ENCODE peak calls at places on chromosomes 2 and 18, in seven cellular contexts. E, M, I, A, F, G and U are unnamed samples.

GRCh38 chr2:114442545-114442944 is at the start of gene DPP10:
- DNase-seq in E (peak), A (no peak), I (no peak), M (peak), F (no peak), G (no peak), U (no peak)

GRCh38 chr2:118310016-118310877 is 222.0 kb downstream of the INSIG2 start:
- DNase-seq in F (peak), M (peak), G (no peak), E (peak), A (peak), I (no peak), U (peak)

GRCh38 chr18:13537022-13537780 is 189.2 kb downstream of the FAM210A start:
- DNase-seq in F (no peak), G (peak), A (no peak), I (no peak), E (no peak), M (no peak), U (no peak)

GRCh38 chr2:196268538-196269338 is 97.4 kb upstream of the STK17B start:
- DNase-seq in E (peak), M (peak), G (no peak), A (no peak), I (peak), F (no peak), U (peak)

GRCh38 chr18:45449761-45450227 is 165.5 kb upstream of the SLC14A2 start:
- DNase-seq in F (peak), I (no peak), E (no peak), G (peak), M (no peak), A (no peak), U (no peak)

GRCh38 chr18:62425465-62426190 is 97.2 kb upstream of the ZCCHC2 start:
- DNase-seq in F (peak), M (peak), I (peak), G (peak), E (peak), A (no peak), U (peak)

GRCh38 chr2:228827056-228827455 is 444.0 kb downstream of the PID1 start:
- DNase-seq in G (no peak), M (no peak), I (no peak), E (peak), F (no peak), A (no peak), U (no peak)

GRCh38 chr18:24153397-24153796 is 14.5 kb downstream of the CABYR start:
- DNase-seq in G (no peak), M (no peak), F (no peak), A (no peak), I (no peak), E (no peak), U (no peak)

GRCh38 chr18:8657050-8657820 is 48.0 kb downstream of the RAB12 start:
- DNase-seq in E (no peak), G (no peak), I (no peak), M (no peak), F (no peak), A (no peak), U (no peak)

GRCh38 chr2:11389551-11390528 is 45.4 kb upstream of the ROCK2 start:
- DNase-seq in E (peak), M (peak), F (no peak), I (peak), G (no peak), A (no peak), U (peak)

GRCh38 chr18:76426738-76427305 is 68.2 kb downstream of the ZNF516 start:
- DNase-seq in I (no peak), G (no peak), M (peak), A (no peak), E (peak), F (peak), U (no peak)

GRCh38 chr18:70219688-70220087 is 14.2 kb upstream of the RTTN start:
- DNase-seq in A (no peak), G (no peak), M (no peak), I (no peak), E (no peak), F (no peak), U (no peak)

GRCh38 chr2:238136820-238137537 is 1.5 kb upstream of the KLHL30 start:
- DNase-seq in E (peak), F (peak), M (peak), G (peak), I (no peak), A (no peak), U (peak)

GRCh38 chr2:231666171-231667095 is 41.9 kb upstream of the PTMA start:
- DNase-seq in F (peak), G (peak), M (peak), I (peak), A (peak), E (peak), U (peak)

GRCh38 chr2:36562973-36563532 is 34.9 kb downstream of the FEZ2 start:
- DNase-seq in A (no peak), E (peak), M (no peak), G (no peak), I (peak), F (no peak), U (peak)

GRCh38 chr18:36284268-36284667 is 13.2 kb upstream of the FHOD3 start:
- DNase-seq in F (no peak), A (no peak), G (no peak), E (no peak), M (no peak), I (no peak), U (no peak)

GRCh38 chr2:1858733-1859132 is 114.4 kb upstream of the PXDN start:
- DNase-seq in A (no peak), G (no peak), I (no peak), E (no peak), F (no peak), M (no peak), U (no peak)

GRCh38 chr2:98348066-98348561 is 1.9 kb downstream of the CNGA3 start:
- DNase-seq in F (no peak), A (no peak), G (no peak), E (peak), I (no peak), M (no peak), U (no peak)

GRCh38 chr2:1052671-1053270 is 102.1 kb downstream of the SNTG2 start:
- DNase-seq in G (no peak), A (no peak), M (no peak), F (no peak), I (no peak), E (peak), U (peak)

GRCh38 chr2:9975328-9975727 is 23.8 kb downstream of the GRHL1 start:
- DNase-seq in F (no peak), I (peak), M (no peak), E (peak), G (no peak), A (no peak), U (peak)

GRCh38 chr2:86035883-86036789 is 69.5 kb downstream of the POLR1A start:
- DNase-seq in E (peak), A (peak), F (peak), I (peak), G (peak), M (no peak), U (peak)